ENCODE peak calls at places on chromosomes 1 and 21, in five cellular contexts. F is tibial artery, Z is AG04450, Q is A549, D is AG09309. W is an unnamed sample.

GRCh38 chr1:185837711-185838110 is 103.5 kb downstream of the HMCN1 start:
- DNase-seq in F (no peak), Z (no peak), Q (no peak), D (no peak), W (no peak)

GRCh38 chr1:172244865-172245264 is 175.6 kb upstream of the C1orf105 start:
- DNase-seq in F (no peak), Z (no peak), Q (no peak), D (no peak), W (no peak)

GRCh38 chr1:157105988-157106812 is 6.6 kb upstream of the ETV3L start:
- DNase-seq in F (no peak), Z (peak; percentile 70), Q (peak; percentile 67), D (peak; percentile 77), W (peak; percentile 13)

GRCh38 chr1:46535063-46535462 is 16.4 kb downstream of the KNCN start:
- DNase-seq in F (no peak), Z (no peak), Q (peak; percentile 72), D (no peak), W (no peak)

GRCh38 chr1:74650561-74650960 is 23.0 kb downstream of the ERICH3 start:
- DNase-seq in F (no peak), Z (peak; percentile 34), Q (no peak), D (peak; percentile 7), W (no peak)

GRCh38 chr1:84887261-84887934 is 5.6 kb downstream of the LPAR3 start:
- DNase-seq in F (no peak), Z (peak; percentile 37), Q (no peak), D (peak; percentile 32), W (peak; percentile 65)

GRCh38 chr1:236880209-236880608 is 85.1 kb downstream of the MTR start:
- DNase-seq in F (no peak), Z (no peak), Q (no peak), D (no peak), W (no peak)

GRCh38 chr21:41766883-41767605 is at the start of gene RIPK4:
- DNase-seq in F (no peak), Z (no peak), Q (peak; percentile 60), D (no peak), W (peak; percentile 83)

GRCh38 chr1:225928186-225929175 is 4.4 kb upstream of the PYCR2 start:
- DNase-seq in F (no peak), Z (no peak), Q (no peak), D (no peak), W (no peak)

GRCh38 chr1:239922778-239923522 is 168.7 kb upstream of the FMN2 start:
- DNase-seq in F (no peak), Z (no peak), Q (no peak), D (no peak), W (no peak)

GRCh38 chr1:17023103-17023502 is 11.4 kb upstream of the ATP13A2 start:
- DNase-seq in F (no peak), Z (no peak), Q (no peak), D (no peak), W (no peak)

GRCh38 chr1:38028105-38028591 is 15.6 kb downstream of the UTP11 start:
- DNase-seq in F (no peak), Z (no peak), Q (no peak), D (no peak), W (no peak)

GRCh38 chr1:40911105-40911504 is 48.9 kb upstream of the CITED4 start:
- DNase-seq in F (no peak), Z (no peak), Q (no peak), D (no peak), W (no peak)

GRCh38 chr1:38881487-38881886 is at the start of gene GJA9:
- DNase-seq in F (no peak), Z (no peak), Q (no peak), D (no peak), W (no peak)

GRCh38 chr1:109201123-109201703 is 12.5 kb upstream of the SARS1 start:
- DNase-seq in F (no peak), Z (peak; percentile 81), Q (peak; percentile 36), D (peak; percentile 73), W (no peak)

GRCh38 chr1:244012232-244012631 is 38.9 kb upstream of the ZBTB18 start:
- DNase-seq in F (no peak), Z (peak; percentile 39), Q (no peak), D (no peak), W (peak; percentile 12)

GRCh38 chr1:84370831-84371394 is 27.4 kb upstream of the DNASE2B start:
- DNase-seq in F (no peak), Z (no peak), Q (no peak), D (peak; percentile 11), W (no peak)

GRCh38 chr1:158112994-158113758 is 67.5 kb upstream of the CD1D start:
- DNase-seq in F (no peak), Z (no peak), Q (peak; percentile 63), D (no peak), W (no peak)

GRCh38 chr1:39509360-39510009 is 18.0 kb downstream of the BMP8A start:
- DNase-seq in F (no peak), Z (no peak), Q (no peak), D (no peak), W (no peak)

GRCh38 chr1:78078358-78078757 is 32.6 kb downstream of the GIPC2 start:
- DNase-seq in F (no peak), Z (no peak), Q (no peak), D (no peak), W (no peak)

GRCh38 chr21:43194303-43195130 is 25.7 kb downstream of the CRYAA start:
- DNase-seq in F (no peak), Z (no peak), Q (no peak), D (no peak), W (no peak)
- TF ChIP-seq CTCF in F (no peak), Z (no peak), Q (no peak), D (no peak), W (no peak)

DNA sequence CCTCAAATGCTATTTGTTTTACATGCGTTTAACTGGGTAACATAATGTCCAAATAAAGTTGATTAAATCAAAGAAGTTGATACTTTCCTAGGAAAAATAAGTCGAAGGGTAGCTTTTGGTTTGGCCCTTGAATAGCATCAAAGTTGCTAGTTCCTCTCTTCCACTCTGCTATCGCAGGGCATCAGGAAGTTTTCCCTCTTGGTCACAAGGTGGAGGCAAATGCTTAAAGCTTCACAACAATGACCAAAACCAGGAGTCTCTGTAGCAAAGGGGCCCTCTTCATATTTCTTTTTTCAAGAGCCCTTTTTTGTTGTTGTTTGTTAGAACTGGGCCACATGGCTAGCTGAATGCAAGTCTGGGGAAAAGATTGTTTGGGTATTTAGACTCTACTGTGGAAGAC is 668.4 kb downstream of the KCNT2 start:
- DNase-seq in F (no peak), Z (no peak), Q (no peak), D (no peak), W (no peak)
- TF ChIP-seq CTCF in F (no peak), Z (peak; percentile 8), Q (no peak), D (no peak), W (peak; percentile 22)

GRCh38 chr1:1299686-1300351 is 7.9 kb downstream of the ACAP3 start:
- DNase-seq in F (no peak), Z (no peak), Q (no peak), D (no peak), W (no peak)

GRCh38 chr1:1302006-1302430 is 5.7 kb downstream of the ACAP3 start:
- DNase-seq in F (no peak), Z (no peak), Q (no peak), D (no peak), W (no peak)

GRCh38 chr1:1298861-1299685 is 8.7 kb downstream of the ACAP3 start:
- DNase-seq in F (no peak), Z (no peak), Q (no peak), D (no peak), W (no peak)

GRCh38 chr1:1297802-1298424 is 9.8 kb downstream of the ACAP3 start:
- DNase-seq in F (no peak), Z (no peak), Q (no peak), D (no peak), W (no peak)

DNA sequence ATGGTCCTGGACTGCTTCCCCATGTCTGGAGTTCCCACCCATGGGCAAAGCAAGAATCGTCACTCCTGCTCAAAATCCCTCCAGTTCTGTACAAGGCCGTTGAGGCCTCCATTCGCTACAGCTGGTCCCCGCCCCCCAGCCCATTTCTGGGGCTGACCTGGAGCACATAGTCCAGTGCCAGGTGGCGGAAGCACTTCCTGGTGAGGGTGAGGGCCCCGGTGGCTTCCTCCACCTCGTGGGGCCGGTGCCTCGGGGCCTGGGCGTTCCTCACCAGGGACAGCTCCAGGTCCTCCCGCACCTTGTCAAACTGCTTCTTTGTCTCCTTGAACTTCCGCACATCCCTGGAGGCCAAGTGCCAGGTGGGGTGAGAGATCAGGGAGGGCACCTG is 7.4 kb downstream of the ACAP3 start:
- DNase-seq in F (no peak), Z (no peak), Q (no peak), D (no peak), W (no peak)
- TF ChIP-seq CTCF in F (no peak), Z (no peak), Q (no peak), D (no peak), W (peak; percentile 5)

GRCh38 chr1:27127419-27127818 is 27.5 kb downstream of the SLC9A1 start:
- DNase-seq in F (no peak), Z (no peak), Q (no peak), D (no peak), W (no peak)
- TF ChIP-seq CTCF in F (no peak), Z (peak; percentile 38), Q (no peak), D (no peak), W (no peak)

DNA sequence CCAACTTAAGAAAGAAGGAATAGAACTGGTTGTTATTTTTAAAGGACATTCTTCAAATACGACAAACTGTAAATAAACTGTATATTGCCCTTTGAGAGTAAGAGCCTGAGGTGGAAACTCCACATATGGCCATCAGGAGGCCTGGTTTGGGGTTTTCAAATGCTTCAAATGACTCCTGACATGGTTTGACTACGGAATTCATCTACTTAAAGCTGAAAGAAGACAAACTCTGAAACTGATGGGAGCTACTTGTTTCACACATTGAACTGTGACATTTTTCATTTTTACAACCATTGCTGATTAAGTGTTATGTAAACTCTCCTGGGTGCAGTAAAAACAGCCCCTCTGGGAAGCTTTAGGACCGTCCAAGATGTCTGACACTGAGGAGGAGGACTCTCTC is 59.8 kb downstream of the NGF start:
- DNase-seq in F (no peak), Z (no peak), Q (no peak), D (no peak), W (no peak)
- TF ChIP-seq CTCF in F (no peak), Z (no peak), Q (no peak), D (no peak), W (no peak)

GRCh38 chr1:112396668-112397025 is 633 bp downstream of the CTTNBP2NL start:
- DNase-seq in F (no peak), Z (no peak), Q (no peak), D (no peak), W (no peak)

GRCh38 chr1:112393634-112393976 is 2.4 kb upstream of the CTTNBP2NL start:
- DNase-seq in F (no peak), Z (no peak), Q (no peak), D (no peak), W (no peak)

GRCh38 chr1:112395261-112395831 is 668 bp upstream of the CTTNBP2NL start:
- DNase-seq in F (no peak), Z (no peak), Q (no peak), D (no peak), W (no peak)

GRCh38 chr1:112395832-112396667 is at the start of gene CTTNBP2NL:
- DNase-seq in F (peak; percentile 98), Z (peak; percentile 85), Q (peak; percentile 88), D (peak; percentile 72), W (no peak)

DNA sequence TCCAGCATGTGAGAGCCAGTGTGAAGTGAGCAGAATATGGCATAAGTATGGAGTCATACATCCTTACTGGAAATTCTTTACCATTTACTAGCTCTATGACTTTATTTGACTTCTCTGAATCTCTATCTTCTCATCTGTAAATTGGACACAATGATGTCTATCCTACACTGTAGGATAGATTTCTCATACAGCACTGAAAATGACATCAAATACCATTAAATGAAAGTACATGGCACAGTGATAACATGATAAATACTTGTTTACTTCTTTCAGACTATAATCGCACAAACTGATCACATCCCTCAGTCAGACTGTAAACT is 1.3 kb upstream of the CTTNBP2NL start:
- DNase-seq in F (no peak), Z (no peak), Q (no peak), D (no peak), W (no peak)
- TF ChIP-seq CTCF in F (no peak), Z (no peak), Q (no peak), D (no peak), W (no peak)

W was measured in epithelial cell of proximal tubule.